ENCODE peak calls at places on chromosomes 7 and 10, in five cellular contexts. W is activated effector memory CD4-positive, alpha-beta T cell treated with Interleukin-2 at 50 U/mL for 16 hours; Z is stimulated activated CD8-positive, alpha-beta memory T cell treated with anti-CD3 and anti-CD28 coated beads, Interleukin-4, amount 100 ng/mL, for 1 hour; L is activated CD8-positive, alpha-beta T cell treated with anti-CD3 and anti-CD28 coated beads for 36 hours; T is left lung. O is an unnamed sample.

GRCh38 chr7:134478707-134479106 is 19.8 kb upstream of the AKR1B1 start:
- DNase-seq in W (no peak), Z (no peak), L (no peak), T (no peak), O (no peak)

GRCh38 chr10:10418397-10418796 is 599.3 kb upstream of the CELF2 start:
- DNase-seq in W (no peak), Z (no peak), L (no peak), T (no peak), O (no peak)

GRCh38 chr7:34236057-34236456 is 330.7 kb downstream of the BMPER start:
- DNase-seq in W (no peak), Z (no peak), L (no peak), T (no peak), O (no peak)

GRCh38 chr10:34089294-34089693 is 725.8 kb downstream of the PARD3 start:
- DNase-seq in W (no peak), Z (no peak), L (no peak), T (no peak), O (no peak)

GRCh38 chr10:29026065-29026797 is 262.6 kb upstream of the LYZL1 start:
- DNase-seq in W (no peak), Z (no peak), L (no peak), T (no peak), O (no peak)

GRCh38 chr10:102641398-102641797 is 2.9 kb upstream of the TRIM8 start:
- DNase-seq in W (no peak), Z (no peak), L (no peak), T (no peak), O (no peak)

GRCh38 chr7:27704407-27705199 is 35.4 kb upstream of the TAX1BP1 start:
- DNase-seq in W (no peak), Z (no peak), L (no peak), T (no peak), O (no peak)

GRCh38 chr7:151681726-151682125 is 162.0 kb upstream of the RHEB start:
- DNase-seq in W (no peak), Z (no peak), L (no peak), T (no peak), O (no peak)

GRCh38 chr7:937851-938484 is 16.5 kb downstream of the ADAP1 start:
- DNase-seq in W (no peak), Z (no peak), L (no peak), T (peak), O (no peak)

GRCh38 chr7:11689096-11689495 is 142.9 kb downstream of the THSD7A start:
- DNase-seq in W (no peak), Z (no peak), L (no peak), T (no peak), O (no peak)

GRCh38 chr10:77037735-77038411 is 599.7 kb downstream of the KCNMA1 start:
- DNase-seq in W (no peak), Z (no peak), L (no peak), T (no peak), O (no peak)

GRCh38 chr7:112180223-112180622 is 26.0 kb downstream of the DOCK4 start:
- DNase-seq in W (no peak), Z (no peak), L (no peak), T (no peak), O (no peak)

GRCh38 chr10:82922046-82922445 is 1047.1 kb downstream of the NRG3 start:
- DNase-seq in W (no peak), Z (no peak), L (no peak), T (no peak), O (no peak)

GRCh38 chr10:4775808-4776207 is 50.2 kb upstream of the AKR1E2 start:
- DNase-seq in W (no peak), Z (no peak), L (no peak), T (no peak), O (no peak)

GRCh38 chr10:103232772-103233488 is 12.8 kb upstream of the RPEL1 start:
- DNase-seq in W (no peak), Z (no peak), L (no peak), T (no peak), O (no peak)

GRCh38 chr10:95253007-95253406 is 37.8 kb downstream of the PDLIM1 start:
- DNase-seq in W (no peak), Z (no peak), L (no peak), T (no peak), O (no peak)

GRCh38 chr7:43902542-43903054 is 3.8 kb downstream of the URGCP start:
- DNase-seq in W (no peak), Z (no peak), L (no peak), T (no peak), O (no peak)

GRCh38 chr7:25223206-25223605 is 5.1 kb downstream of the NPVF start:
- DNase-seq in W (no peak), Z (no peak), L (no peak), T (no peak), O (no peak)

GRCh38 chr7:6637544-6638229 is 569 bp downstream of the ZNF316 start:
- DNase-seq in W (peak), Z (peak), L (peak), T (peak), O (peak)

GRCh38 chr10:35415505-35415904 is 79.2 kb downstream of the CCNY start:
- DNase-seq in W (no peak), Z (no peak), L (no peak), T (no peak), O (no peak)

GRCh38 chr7:80869821-80870751 is 48.8 kb downstream of the SEMA3C start:
- DNase-seq in W (no peak), Z (no peak), L (no peak), T (no peak), O (no peak)

GRCh38 chr10:42652860-42653259 is 14.5 kb upstream of the ZNF33B start:
- DNase-seq in W (no peak), Z (no peak), L (no peak), T (no peak), O (no peak)

GRCh38 chr7:140671966-140672365 is 779 bp upstream of the ADCK2 start:
- DNase-seq in W (no peak), Z (no peak), L (no peak), T (no peak), O (no peak)

GRCh38 chr7:39099146-39099545 is 121.4 kb downstream of the POU6F2 start:
- DNase-seq in W (no peak), Z (no peak), L (no peak), T (no peak), O (no peak)

GRCh38 chr10:46284286-46285229 is 2.2 kb upstream of the ANTXRL start:
- DNase-seq in W (peak), Z (peak), L (peak), T (peak), O (peak)

GRCh38 chr7:20365486-20365885 is 34.8 kb downstream of the ITGB8 start:
- DNase-seq in W (no peak), Z (no peak), L (no peak), T (no peak), O (no peak)

GRCh38 chr7:19558527-19558926 is 150.3 kb downstream of the POLR1F start:
- DNase-seq in W (no peak), Z (no peak), L (no peak), T (no peak), O (no peak)

GRCh38 chr7:42238709-42239395 is 1.8 kb upstream of the GLI3 start:
- DNase-seq in W (no peak), Z (no peak), L (no peak), T (no peak), O (no peak)

GRCh38 chr10:85724215-85724614 is 642.4 kb downstream of the GRID1 start:
- DNase-seq in W (no peak), Z (no peak), L (no peak), T (no peak), O (no peak)

GRCh38 chr10:42958142-42958868 is 118.6 kb upstream of the RET start:
- DNase-seq in W (no peak), Z (no peak), L (no peak), T (no peak), O (no peak)

GRCh38 chr7:120164-120555 is 72.2 kb upstream of the FAM20C start:
- DNase-seq in W (no peak), Z (no peak), L (no peak), T (no peak), O (no peak)

GRCh38 chr10:98423691-98424120 is 8.7 kb upstream of the PYROXD2 start:
- DNase-seq in W (no peak), Z (no peak), L (no peak), T (no peak), O (no peak)

O was measured in T-helper 17 cell.